ENCODE peak calls at places on chromosomes 16 and 17, in four cellular contexts. Q is epithelial cell of esophagus, C is memory B cell, M is EL. G is an unnamed sample.

GRCh38 chr16:4613636-4614570 is 785 bp downstream of the UBALD1 start:
- DNase-seq in M (peak), Q (peak), C (peak), G (peak)

GRCh38 chr16:82660078-82660645 is 33.4 kb downstream of the CDH13 start:
- DNase-seq in Q (peak), M (peak), C (no peak), G (no peak)

GRCh38 chr17:57357830-57358426 is 101.6 kb downstream of the MSI2 start:
- DNase-seq in C (no peak), Q (peak), M (no peak), G (peak)

GRCh38 chr16:15899538-15900100 is 11.2 kb upstream of the CEP20 start:
- DNase-seq in Q (peak), C (no peak), M (peak), G (peak)

GRCh38 chr16:77660311-77660710 is 62.0 kb upstream of the NUDT7 start:
- DNase-seq in C (no peak), Q (peak), M (peak), G (peak)

GRCh38 chr17:50264263-50265113 is 9.8 kb upstream of the TMEM92 start:
- DNase-seq in M (peak), Q (no peak), C (no peak), G (no peak)

GRCh38 chr17:29838961-29839360 is 91.1 kb downstream of the SSH2 start:
- DNase-seq in M (peak), C (no peak), Q (no peak), G (peak)

GRCh38 chr16:1983544-1984346 is at the start of gene GFER:
- DNase-seq in C (peak), M (peak), Q (peak), G (peak)

GRCh38 chr16:81212830-81213465 is 25.5 kb upstream of the BCO1 start:
- DNase-seq in C (no peak), M (no peak), Q (no peak), G (no peak)

GRCh38 chr16:23282508-23282907 is 19.6 kb upstream of the SCNN1B start:
- DNase-seq in M (no peak), C (no peak), Q (peak), G (no peak)

GRCh38 chr17:29241015-29241963 is 5.4 kb upstream of the CRYBA1 start:
- DNase-seq in C (no peak), Q (peak), M (peak), G (peak)

GRCh38 chr16:64872101-64872500 is 249.8 kb downstream of the CDH11 start:
- DNase-seq in C (no peak), M (no peak), Q (peak), G (no peak)

GRCh38 chr16:67394271-67395104 is 1.2 kb upstream of the TPPP3 start:
- DNase-seq in C (peak), Q (no peak), M (no peak), G (no peak)

GRCh38 chr16:13561276-13561675 is 358.7 kb upstream of the ERCC4 start:
- DNase-seq in M (no peak), Q (no peak), C (no peak), G (no peak)

GRCh38 chr16:1876468-1876867 is 4.5 kb upstream of the MEIOB start:
- DNase-seq in Q (no peak), M (no peak), C (no peak), G (no peak)

GRCh38 chr16:15751940-15752339 is 101.9 kb downstream of the NDE1 start:
- DNase-seq in M (no peak), C (no peak), Q (no peak), G (no peak)

GRCh38 chr17:54839022-54839806 is 61.4 kb upstream of the TOM1L1 start:
- DNase-seq in M (no peak), C (no peak), Q (no peak), G (no peak)

GRCh38 chr16:11535494-11535893 is 51.2 kb downstream of the LITAF start:
- DNase-seq in C (no peak), M (no peak), Q (peak), G (no peak)

GRCh38 chr17:13099906-13100305 is 82.1 kb upstream of the ELAC2 start:
- DNase-seq in Q (no peak), C (no peak), M (no peak), G (no peak)

G was measured in trophoblast cell.